ENCODE peak calls at places on chromosomes 5 and 9, in eight cellular contexts. G is lower lobe of right lung, E is tibial nerve, J is GM12878, C is ovary, W is fibroblast of the aortic adventitia, S is A549, A is endothelial cell. T is an unnamed sample.

GRCh38 chr9:135150981-135151380 is 63.5 kb downstream of the OLFM1 start:
- DNase-seq in G (no peak), E (no peak), J (no peak), C (no peak), W (no peak), S (no peak), A (no peak), T (no peak)

GRCh38 chr9:127122176-127123151 is at the start of gene ANGPTL2:
- DNase-seq in G (peak; percentile 80), E (peak; percentile 80), J (no peak), C (peak; percentile 96), W (peak; percentile 94), S (no peak), A (peak; percentile 59), T (peak; percentile 56)

GRCh38 chr5:114362197-114362976 is 517 bp downstream of the KCNN2 start:
- DNase-seq in G (peak; percentile 43), E (no peak), J (no peak), C (peak; percentile 20), W (no peak), S (peak; percentile 20), A (peak; percentile 55), T (no peak)

GRCh38 chr9:111393971-111394370 is 63.9 kb upstream of the OR2K2 start:
- DNase-seq in G (no peak), E (no peak), J (no peak), C (no peak), W (no peak), S (no peak), A (no peak), T (no peak)

GRCh38 chr9:113654605-113655193 is 191.2 kb downstream of the RGS3 start:
- DNase-seq in G (no peak), E (no peak), J (no peak), C (no peak), W (peak; percentile 94), S (no peak), A (no peak), T (no peak)

GRCh38 chr9:114606597-114607207 is 4.4 kb upstream of the TMEM268 start:
- DNase-seq in G (no peak), E (no peak), J (no peak), C (peak; percentile 47), W (peak; percentile 92), S (no peak), A (no peak), T (no peak)

GRCh38 chr9:36721846-36722588 is 149.3 kb downstream of the MELK start:
- DNase-seq in G (peak; percentile 58), E (peak; percentile 22), J (no peak), C (no peak), W (peak; percentile 29), S (no peak), A (no peak), T (no peak)

GRCh38 chr5:160565376-160565775 is 143.7 kb downstream of the PTTG1 start:
- DNase-seq in G (no peak), E (no peak), J (no peak), C (no peak), W (no peak), S (no peak), A (no peak), T (no peak)

GRCh38 chr5:150302301-150303069 is at the start of gene ARSI:
- DNase-seq in G (no peak), E (no peak), J (no peak), C (peak; percentile 67), W (peak; percentile 22), S (peak; percentile 62), A (peak; percentile 60), T (no peak)

GRCh38 chr9:114336699-114337395 is 7.2 kb downstream of the ORM2 start:
- DNase-seq in G (no peak), E (no peak), J (no peak), C (no peak), W (no peak), S (no peak), A (no peak), T (no peak)

GRCh38 chr9:91073049-91073810 is 271.6 kb downstream of the SYK start:
- DNase-seq in G (peak; percentile 68), E (no peak), J (no peak), C (no peak), W (no peak), S (no peak), A (no peak), T (no peak)

GRCh38 chr5:66909364-66909763 is 287.2 kb downstream of the CD180 start:
- DNase-seq in G (no peak), E (no peak), J (no peak), C (no peak), W (no peak), S (no peak), A (no peak), T (no peak)

GRCh38 chr5:127650649-127651048 is 1.8 kb downstream of the CTXN3 start:
- DNase-seq in G (no peak), E (no peak), J (no peak), C (no peak), W (peak; percentile 35), S (no peak), A (no peak), T (no peak)

GRCh38 chr9:136808781-136809158 is 1.0 kb downstream of the RABL6 start:
- DNase-seq in G (peak; percentile 5), E (no peak), J (no peak), C (no peak), W (peak; percentile 51), S (no peak), A (no peak), T (no peak)

GRCh38 chr5:147578228-147579024 is 68.6 kb upstream of the DPYSL3 start:
- DNase-seq in G (no peak), E (no peak), J (no peak), C (no peak), W (peak; percentile 86), S (peak; percentile 58), A (peak; percentile 15), T (no peak)

GRCh38 chr5:121144764-121145163 is 680.7 kb downstream of the PRR16 start:
- DNase-seq in G (no peak), E (no peak), J (no peak), C (no peak), W (peak; percentile 43), S (no peak), A (no peak), T (no peak)

GRCh38 chr5:136193396-136193935 is 504 bp upstream of the SMIM32 start:
- DNase-seq in G (no peak), E (no peak), J (no peak), C (no peak), W (no peak), S (no peak), A (no peak), T (no peak)

GRCh38 chr9:1337169-1337568 is 287.0 kb downstream of the DMRT2 start:
- DNase-seq in G (no peak), E (no peak), J (no peak), C (no peak), W (no peak), S (peak; percentile 9), A (no peak), T (no peak)

GRCh38 chr5:147509710-147510651 is at the start of gene DPYSL3:
- DNase-seq in G (peak; percentile 67), E (peak; percentile 32), J (no peak), C (peak; percentile 83), W (peak; percentile 84), S (peak; percentile 73), A (peak; percentile 74), T (peak; percentile 55)

GRCh38 chr5:75510417-75510835 is 1.0 kb downstream of the CERT1 start:
- DNase-seq in G (no peak), E (no peak), J (no peak), C (no peak), W (peak; percentile 44), S (no peak), A (no peak), T (peak; percentile 10)

GRCh38 chr9:113963017-113963620 is 87.0 kb downstream of the ZNF618 start:
- DNase-seq in G (peak; percentile 60), E (no peak), J (no peak), C (no peak), W (peak; percentile 56), S (peak; percentile 62), A (peak; percentile 69), T (no peak)

DNA sequence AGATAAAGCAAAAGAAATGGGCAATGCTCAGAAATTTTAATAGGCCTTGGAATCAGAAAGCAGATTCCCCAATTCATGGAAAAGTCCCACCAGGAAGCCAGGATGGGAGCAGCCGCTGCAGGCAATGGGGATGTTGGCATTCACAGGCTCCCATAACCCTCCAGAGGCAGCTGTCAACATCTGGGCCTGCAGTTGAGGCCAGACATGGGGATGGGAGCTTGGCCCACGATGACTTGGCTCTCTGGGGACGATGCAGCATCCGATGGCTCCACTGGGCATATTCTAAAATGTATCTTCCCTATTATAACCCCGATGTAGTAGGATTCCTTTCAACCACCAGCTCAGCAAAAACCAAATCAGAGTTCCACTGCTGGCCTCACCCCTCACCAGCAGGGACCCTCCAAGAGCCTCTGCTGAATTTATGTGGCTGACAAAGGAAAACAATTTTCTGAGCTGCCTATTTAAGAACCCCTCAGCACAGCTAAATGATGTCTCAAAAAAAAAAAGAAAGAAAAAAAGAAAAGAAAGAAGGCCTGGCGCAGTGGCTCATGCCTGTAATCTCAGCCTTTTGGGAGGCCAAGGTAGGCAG is 7.1 kb downstream of the SPRY4 start:
- DNase-seq in G (no peak), E (no peak), J (no peak), C (no peak), W (peak; percentile 33), S (no peak), A (no peak), T (no peak)
- TF ChIP-seq CTCF in G (no peak), E (no peak), J (peak; percentile 3), C (no peak), W (peak; percentile 47), S (no peak), A (no peak), T (peak; percentile 20)

GRCh38 chr9:22009563-22009867 is 410 bp upstream of the CDKN2B start:
- DNase-seq in G (no peak), E (no peak), J (no peak), C (no peak), W (no peak), S (no peak), A (no peak), T (no peak)
- TF ChIP-seq CTCF in G (no peak), E (no peak), J (no peak), C (no peak), W (peak; percentile 75), S (no peak), A (no peak), T (no peak)

DNA sequence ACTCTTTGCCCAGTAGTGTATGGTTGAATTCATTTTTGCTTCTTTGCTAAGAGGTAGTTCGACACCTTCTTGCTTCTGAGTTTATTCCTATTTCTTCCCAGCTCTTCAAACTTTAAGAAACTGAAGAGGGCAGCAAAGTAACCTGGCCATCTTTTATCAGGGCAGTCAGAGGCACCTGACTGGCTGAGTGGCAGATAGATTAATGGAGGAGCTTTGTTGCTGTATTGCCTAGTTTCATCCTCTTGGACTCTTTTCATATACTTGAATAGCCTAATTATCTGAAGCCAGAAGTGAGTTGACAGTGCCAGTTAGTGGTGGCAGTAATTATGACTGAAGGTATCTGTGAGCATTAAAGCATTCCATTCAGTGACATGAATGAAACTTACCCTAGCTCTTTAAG is 82.5 kb downstream of the UHRF2 start:
- DNase-seq in G (no peak), E (no peak), J (no peak), C (no peak), W (no peak), S (peak; percentile 10), A (no peak), T (no peak)
- TF ChIP-seq CTCF in G (no peak), E (no peak), J (peak; percentile 14), C (no peak), W (no peak), S (no peak), A (no peak), T (no peak)

GRCh38 chr5:13276143-13276542 is 668.3 kb downstream of the DNAH5 start:
- DNase-seq in G (no peak), E (no peak), J (no peak), C (no peak), W (no peak), S (no peak), A (no peak), T (no peak)

GRCh38 chr5:13278148-13278547 is 666.3 kb downstream of the DNAH5 start:
- DNase-seq in G (no peak), E (no peak), J (no peak), C (no peak), W (no peak), S (peak; percentile 18), A (no peak), T (no peak)
- TF ChIP-seq CTCF in G (no peak), E (no peak), J (no peak), C (no peak), W (peak; percentile 14), S (no peak), A (peak; percentile 72), T (peak; percentile 43)